ENCODE peak calls at places on chromosomes 1 and 21, in eight cellular contexts. O is activated CD8-positive, alpha-beta memory T cell treated with anti-CD3 and anti-CD28 coated beads for 1 hour; A is OCI-LY7; E is astrocyte; Y is astrocyte of the spinal cord; U is NCI-H1092 treated with DMSO at 0.1 percent for 48 hours; L is fibroblast of pulmonary artery; I is RWPE2. Z is an unnamed sample.
A peak's percentile ranks its signal among the peaks of the same experiment; 100 is the strongest.

GRCh38 chr1:94920061-94920460 is 6.8 kb downstream of the CNN3 start:
- DNase-seq in O (no peak), E (no peak), L (no peak), U (no peak), Y (no peak), I (no peak), A (no peak), Z (no peak)

GRCh38 chr1:187413770-187414169 is 585.0 kb downstream of the PLA2G4A start:
- DNase-seq in U (peak; percentile 45), E (no peak), L (peak; percentile 26), O (no peak), Y (peak; percentile 23), A (no peak), I (no peak), Z (peak; percentile 3)

GRCh38 chr1:116832268-116832931 is 77.3 kb upstream of the PTGFRN start:
- DNase-seq in A (no peak), L (no peak), Y (no peak), U (no peak), I (no peak), E (no peak), O (no peak), Z (no peak)

GRCh38 chr1:78277253-78277652 is 213.5 kb upstream of the PTGFR start:
- DNase-seq in E (peak; percentile 90), U (no peak), I (no peak), Y (peak; percentile 87), A (no peak), O (no peak), L (peak; percentile 49), Z (peak; percentile 29)

GRCh38 chr1:39154553-39155361 is 49.7 kb upstream of the MACF1 start:
- DNase-seq in O (no peak), A (no peak), I (no peak), L (peak; percentile 97), U (peak; percentile 27), E (peak; percentile 95), Y (peak; percentile 77), Z (peak; percentile 97)

GRCh38 chr1:212713465-212714136 is 14.0 kb upstream of the BATF3 start:
- DNase-seq in I (no peak), U (no peak), E (no peak), Y (no peak), A (no peak), O (no peak), L (no peak), Z (no peak)

GRCh38 chr1:31064685-31065309 is 720 bp downstream of the PUM1 start:
- DNase-seq in A (peak; percentile 60), L (peak; percentile 29), E (peak; percentile 12), O (no peak), U (peak; percentile 73), Y (peak; percentile 31), I (no peak), Z (no peak)

GRCh38 chr1:85599076-85599491 is 18.5 kb downstream of the CCN1 start:
- DNase-seq in U (no peak), I (no peak), L (no peak), O (no peak), Y (no peak), E (no peak), A (no peak), Z (no peak)

GRCh38 chr1:194717941-194718340 is 1531.5 kb upstream of the B3GALT2 start:
- DNase-seq in I (no peak), O (no peak), A (no peak), L (peak; percentile 17), Y (no peak), U (no peak), E (peak; percentile 20), Z (no peak)

GRCh38 chr21:45982758-45983731 is 1.5 kb downstream of the COL6A1 start:
- DNase-seq in U (no peak), I (peak; percentile 55), L (no peak), A (no peak), Y (no peak), E (no peak), O (no peak), Z (no peak)

GRCh38 chr1:91440845-91441244 is 36.2 kb upstream of the HFM1 start:
- DNase-seq in L (peak; percentile 38), A (peak; percentile 9), I (no peak), O (no peak), U (peak; percentile 20), E (no peak), Y (peak; percentile 4), Z (peak; percentile 9)

GRCh38 chr1:184753608-184754478 is 815 bp downstream of the EDEM3 start:
- DNase-seq in Y (peak; percentile 30), A (peak; percentile 57), L (peak; percentile 39), U (peak; percentile 75), E (peak; percentile 31), I (peak; percentile 48), O (peak; percentile 7), Z (peak; percentile 58)

GRCh38 chr1:152917794-152918193 is 9.4 kb downstream of the IVL start:
- DNase-seq in E (no peak), Y (no peak), A (no peak), O (no peak), I (no peak), L (no peak), U (no peak), Z (no peak)

GRCh38 chr1:16215882-16216753 is 3.7 kb upstream of the ARHGEF19 start:
- DNase-seq in E (peak; percentile 64), A (peak; percentile 93), L (peak; percentile 87), O (peak; percentile 27), I (no peak), U (peak; percentile 92), Y (peak; percentile 88), Z (peak; percentile 79)

GRCh38 chr1:43036457-43036827 is 77.8 kb upstream of the SLC2A1 start:
- DNase-seq in L (no peak), I (no peak), O (no peak), Y (no peak), U (no peak), E (no peak), A (no peak), Z (no peak)

GRCh38 chr1:109133815-109134214 is 19.9 kb downstream of the ELAPOR1 start:
- DNase-seq in L (no peak), Y (no peak), O (no peak), I (no peak), E (no peak), U (peak; percentile 43), A (peak; percentile 60), Z (no peak)

GRCh38 chr21:29849735-29850176 is 90.0 kb downstream of the GRIK1 start:
- DNase-seq in I (no peak), A (peak; percentile 70), E (peak; percentile 20), Y (peak; percentile 62), O (no peak), U (peak; percentile 83), L (peak; percentile 73), Z (peak; percentile 61)

GRCh38 chr1:216154063-216154462 is 269.2 kb downstream of the USH2A start:
- DNase-seq in O (no peak), A (no peak), L (no peak), E (no peak), U (no peak), Y (no peak), I (no peak), Z (no peak)

GRCh38 chr1:21331752-21332480 is 41.7 kb upstream of the ECE1 start:
- DNase-seq in E (no peak), U (no peak), O (no peak), I (no peak), A (no peak), L (no peak), Y (no peak), Z (peak; percentile 85)

GRCh38 chr21:28148400-28149064 is 844.1 kb downstream of the LTN1 start:
- DNase-seq in U (no peak), E (no peak), L (peak; percentile 57), Y (peak; percentile 23), A (no peak), I (no peak), O (no peak), Z (no peak)

GRCh38 chr1:171740356-171740863 is 1.5 kb downstream of the VAMP4 start:
- DNase-seq in O (no peak), Y (peak; percentile 21), I (no peak), U (no peak), L (no peak), E (peak; percentile 50), A (no peak), Z (peak; percentile 14)

GRCh38 chr1:159012495-159012894 is 2.8 kb downstream of the IFI16 start:
- DNase-seq in A (peak; percentile 91), L (no peak), I (no peak), E (peak; percentile 22), Y (peak; percentile 14), U (no peak), O (peak; percentile 18), Z (peak; percentile 30)

GRCh38 chr1:163227126-163227525 is 24.4 kb upstream of the RGS5 start:
- DNase-seq in A (no peak), L (no peak), I (no peak), U (no peak), O (no peak), Y (no peak), E (no peak), Z (no peak)

GRCh38 chr1:97901017-97901658 is 19.7 kb downstream of the DPYD start:
- DNase-seq in A (no peak), O (no peak), E (peak; percentile 63), Y (peak; percentile 44), L (peak; percentile 87), U (no peak), I (no peak), Z (peak; percentile 34)

GRCh38 chr1:210223174-210223904 is 9.3 kb upstream of the SERTAD4 start:
- DNase-seq in O (no peak), A (no peak), I (no peak), L (no peak), E (peak; percentile 51), U (no peak), Y (no peak), Z (no peak)

GRCh38 chr1:116147972-116148371 is 36.8 kb downstream of the MAB21L3 start:
- DNase-seq in I (no peak), Y (no peak), E (no peak), O (no peak), L (no peak), A (no peak), U (no peak), Z (no peak)

GRCh38 chr1:116882866-116883265 is 26.9 kb upstream of the PTGFRN start:
- DNase-seq in I (no peak), O (no peak), U (no peak), L (no peak), E (no peak), A (no peak), Y (no peak), Z (no peak)

GRCh38 chr1:234782821-234783220 is 172.8 kb upstream of the IRF2BP2 start:
- DNase-seq in L (no peak), Y (no peak), A (no peak), O (no peak), U (no peak), I (no peak), E (no peak), Z (peak; percentile 8)

GRCh38 chr1:10969267-10969970 is 43.0 kb upstream of the TARDBP start:
- DNase-seq in L (no peak), I (no peak), A (no peak), O (no peak), U (peak; percentile 72), E (no peak), Y (no peak), Z (no peak)

GRCh38 chr21:41784456-41785102 is 17.7 kb upstream of the RIPK4 start:
- DNase-seq in A (no peak), E (no peak), L (no peak), I (no peak), U (no peak), Y (no peak), O (no peak), Z (no peak)

GRCh38 chr1:239179001-239179400 is 207.4 kb upstream of the CHRM3 start:
- DNase-seq in O (no peak), I (no peak), U (no peak), A (no peak), Y (no peak), L (no peak), E (no peak), Z (no peak)